ENCODE peak calls at places on chromosomes 13 and 19, in six cellular contexts. K is A549, M is K562, Q is GM12878, H is HepG2, A is SK-N-SH. R is an unnamed sample.

GRCh38 chr19:56905616-56906015 is 65.1 kb upstream of the PEG3 start:
- DNase-seq in K (no peak), M (no peak), Q (no peak), H (no peak), A (no peak), R (no peak)

GRCh38 chr13:91598655-91599054 is 200.2 kb downstream of the GPC5 start:
- DNase-seq in K (no peak), M (no peak), Q (no peak), H (no peak), A (no peak), R (no peak)

GRCh38 chr19:16559896-16560295 is 12.3 kb downstream of the SLC35E1 start:
- DNase-seq in K (no peak), M (no peak), Q (no peak), H (no peak), A (no peak), R (no peak)

GRCh38 chr13:95128045-95128643 is 173.1 kb downstream of the ABCC4 start:
- DNase-seq in K (peak; percentile 86), M (no peak), Q (no peak), H (peak; percentile 12), A (no peak), R (no peak)

GRCh38 chr13:38872693-38873092 is 117.9 kb downstream of the STOML3 start:
- DNase-seq in K (peak; percentile 41), M (peak; percentile 57), Q (no peak), H (peak; percentile 35), A (peak; percentile 41), R (peak; percentile 51)

GRCh38 chr13:111967572-111968201 is 99.3 kb upstream of the SOX1 start:
- DNase-seq in K (no peak), M (no peak), Q (no peak), H (no peak), A (no peak), R (no peak)

GRCh38 chr19:18995804-18996241 is 37.5 kb downstream of the SUGP2 start:
- DNase-seq in K (peak; percentile 64), M (peak; percentile 73), Q (no peak), H (peak; percentile 57), A (peak; percentile 70), R (peak; percentile 59)

GRCh38 chr19:2235026-2235395 is 1.1 kb downstream of the PLEKHJ1 start:
- DNase-seq in K (no peak), M (no peak), Q (no peak), H (no peak), A (no peak), R (no peak)

GRCh38 chr13:43905435-43906031 is 25.8 kb downstream of the LACC1 start:
- DNase-seq in K (peak; percentile 59), M (peak; percentile 52), Q (no peak), H (peak; percentile 55), A (peak; percentile 63), R (no peak)

GRCh38 chr19:53988981-53989380 is 2.5 kb upstream of the CACNG6 start:
- DNase-seq in K (no peak), M (no peak), Q (no peak), H (no peak), A (no peak), R (no peak)

GRCh38 chr13:24050292-24050711 is 110.2 kb upstream of the SPATA13 start:
- DNase-seq in K (no peak), M (no peak), Q (no peak), H (no peak), A (no peak), R (no peak)

GRCh38 chr19:49058592-49058991 is 1.0 kb upstream of the CGB7 start:
- DNase-seq in K (peak; percentile 56), M (peak; percentile 51), Q (no peak), H (no peak), A (peak; percentile 66), R (no peak)

GRCh38 chr13:88979465-88980180 is 1308.5 kb downstream of the SLITRK5 start:
- DNase-seq in K (no peak), M (no peak), Q (no peak), H (no peak), A (peak; percentile 6), R (no peak)

GRCh38 chr13:49495783-49496762 is at the start of gene PHF11:
- DNase-seq in K (peak; percentile 56), M (peak; percentile 69), Q (peak; percentile 65), H (peak; percentile 63), A (peak; percentile 57), R (no peak)

GRCh38 chr19:43778651-43779050 is 2.1 kb downstream of the KCNN4 start:
- DNase-seq in K (no peak), M (no peak), Q (no peak), H (no peak), A (no peak), R (no peak)

GRCh38 chr13:102912599-102912998 is 66.8 kb downstream of the ERCC5 start:
- DNase-seq in K (no peak), M (no peak), Q (no peak), H (no peak), A (no peak), R (no peak)

GRCh38 chr13:113110048-113110851 is 4.7 kb downstream of the F7 start:
- DNase-seq in K (no peak), M (no peak), Q (no peak), H (no peak), A (peak; percentile 75), R (no peak)

GRCh38 chr13:32781906-32782305 is 195.7 kb downstream of the PDS5B start:
- DNase-seq in K (no peak), M (no peak), Q (no peak), H (no peak), A (no peak), R (no peak)

DNA sequence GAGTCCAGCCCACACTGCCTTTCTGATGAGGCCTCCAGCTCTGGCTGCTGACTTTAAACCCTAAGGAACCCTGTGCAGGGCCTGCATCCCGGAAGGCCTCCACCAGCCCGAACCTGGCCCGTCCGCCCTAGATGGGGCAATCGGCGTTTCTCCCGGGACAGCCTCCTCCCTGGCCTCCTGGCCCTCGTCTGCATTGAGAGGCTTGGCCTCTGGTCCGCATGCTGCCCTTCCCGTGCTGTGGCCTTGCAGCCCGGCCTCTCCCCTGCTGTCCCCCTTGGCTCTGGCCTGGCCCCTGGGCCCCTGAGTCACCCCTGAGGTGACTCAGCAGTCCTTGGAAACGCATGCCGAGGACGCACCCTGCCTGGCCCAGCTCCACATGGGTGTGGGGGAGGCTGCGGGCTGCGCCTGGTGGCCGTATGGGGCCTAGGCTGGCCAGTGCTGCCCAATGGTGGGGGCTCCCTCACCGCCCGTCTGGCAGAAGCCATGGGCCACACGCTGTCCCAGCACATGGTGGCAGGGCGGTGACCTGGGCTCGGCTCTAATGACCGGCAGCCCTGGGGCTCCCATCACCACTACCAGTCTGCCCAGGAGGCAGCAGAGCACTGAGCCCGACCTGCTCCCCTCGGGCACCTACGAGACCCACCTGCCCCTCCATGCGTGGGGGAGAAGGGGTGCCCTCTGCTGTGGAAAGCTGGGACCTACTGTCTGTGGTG is 25.7 kb downstream of the SH3GL1 start:
- DNase-seq in K (peak; percentile 85), M (peak; percentile 97), Q (no peak), H (peak; percentile 79), A (no peak), R (no peak)
- TF ChIP-seq CHD2 in K (no peak), M (peak; percentile 17), Q (no peak), H (peak; percentile 47), A (no peak), R (no peak)

DNA sequence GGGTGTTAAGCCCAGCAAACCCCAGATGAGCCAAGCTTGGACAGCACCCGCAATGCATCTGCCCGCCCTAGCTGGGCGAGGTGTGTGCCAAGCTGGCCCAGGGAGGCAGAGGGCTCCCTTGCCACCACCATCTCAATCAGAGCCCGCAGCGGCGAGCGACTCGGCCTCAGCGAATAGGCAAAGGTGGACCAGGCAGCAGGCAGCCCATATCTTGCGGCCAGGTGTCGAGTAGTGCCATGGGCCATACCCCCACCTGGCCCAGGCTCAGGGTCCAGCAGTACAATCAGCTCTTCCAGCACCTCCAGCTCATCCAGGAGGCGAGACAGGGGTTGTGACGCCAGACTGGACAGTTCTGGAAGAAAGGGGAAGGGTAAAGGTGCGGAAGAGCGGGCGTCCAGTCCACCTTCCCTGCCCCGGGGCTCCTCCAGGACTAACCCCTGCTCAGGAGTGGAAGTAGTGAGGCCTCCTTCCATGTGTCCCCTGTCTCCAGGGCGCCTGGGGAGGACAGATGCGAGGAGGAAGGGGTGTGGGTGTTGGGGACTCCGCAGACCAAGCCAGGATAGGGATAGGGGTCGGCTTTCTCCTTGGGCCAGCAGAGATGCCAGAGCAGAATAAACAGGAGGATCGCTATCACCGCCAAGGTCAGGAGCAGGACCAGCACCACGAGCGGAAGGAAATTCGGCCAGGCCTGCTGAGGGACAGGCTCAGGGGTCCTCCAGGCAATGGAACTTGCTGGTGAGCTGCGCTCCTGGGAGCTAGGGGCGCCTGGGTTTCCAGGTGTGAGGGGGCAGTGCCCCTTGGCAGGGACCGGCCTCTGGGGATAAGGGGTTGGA is 2.8 kb downstream of the IGFLR1 start:
- DNase-seq in K (no peak), M (no peak), Q (no peak), H (no peak), A (no peak), R (no peak)
- TF ChIP-seq CHD2 in K (no peak), M (peak; percentile 3), Q (no peak), H (no peak), A (no peak), R (no peak)

DNA sequence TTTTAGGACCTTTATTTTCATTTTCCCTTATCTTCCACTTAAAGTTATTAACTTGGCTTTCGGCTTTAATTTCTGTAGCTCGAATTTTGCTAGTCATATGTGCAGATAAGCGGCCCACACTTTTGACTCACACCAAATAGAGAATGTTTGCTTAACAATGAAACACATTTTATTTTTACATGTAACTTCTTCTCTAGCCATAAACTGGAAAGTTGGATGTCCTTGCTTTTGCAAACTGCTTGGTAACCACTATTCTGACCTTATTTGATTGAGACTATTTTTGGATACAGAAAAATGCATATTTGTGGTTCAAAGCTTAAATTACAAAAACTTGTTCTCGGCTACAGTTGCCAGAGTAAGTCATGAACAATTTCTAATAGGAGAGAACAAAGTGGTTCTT is 600.0 kb downstream of the KCTD12 start:
- DNase-seq in K (no peak), M (no peak), Q (no peak), H (no peak), A (no peak), R (no peak)
- TF ChIP-seq CHD2 in K (no peak), M (no peak), Q (no peak), H (no peak), A (no peak), R (no peak)

DNA sequence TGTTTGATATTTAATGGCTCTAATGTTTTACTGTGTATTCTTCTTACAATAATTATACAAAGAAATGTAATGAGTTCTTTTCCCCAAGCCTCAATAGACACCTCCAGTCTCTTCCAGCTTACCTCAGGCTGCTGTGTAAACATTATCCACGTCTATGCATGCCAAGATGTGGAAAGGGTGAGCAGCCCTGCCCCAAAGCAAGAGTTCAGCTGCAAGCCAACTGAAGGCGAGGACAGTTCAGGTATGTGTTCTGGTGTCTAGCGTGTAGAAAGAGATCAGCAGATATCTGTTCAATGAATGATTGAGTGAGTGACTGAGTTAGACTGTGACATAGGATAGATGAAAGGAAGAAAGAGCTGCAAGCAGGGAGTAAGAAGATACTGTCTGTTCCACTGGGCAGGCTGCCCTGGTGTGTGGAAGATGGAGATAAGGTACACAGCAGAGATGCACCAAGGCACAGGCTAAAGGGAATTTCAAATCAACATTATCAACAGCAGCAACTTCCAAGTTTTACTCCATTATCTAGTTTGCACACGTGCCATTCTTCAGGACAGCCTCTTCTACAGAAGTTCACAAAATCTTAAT is 66.0 kb downstream of the LATS2 start:
- DNase-seq in K (no peak), M (peak; percentile 57), Q (no peak), H (no peak), A (no peak), R (no peak)
- TF ChIP-seq CHD2 in K (no peak), M (no peak), Q (no peak), H (no peak), A (no peak), R (no peak)

R was measured in H1.